ENCODE peak calls at places on chromosome 10, in eight cellular contexts. Z is pancreas, Q is suprapubic skin, Y is right lobe of liver, I is tibial artery, W is spleen, O is astrocyte, C is lower lobe of right lung. H is an unnamed sample.

GRCh38 chr10:95337761-95338160 is 47.0 kb upstream of the PDLIM1 start:
- DNase-seq in O (no peak), Z (no peak), Q (no peak), C (no peak), W (no peak), Y (no peak), I (no peak), H (peak; percentile 7)

GRCh38 chr10:51986531-51986930 is 287.1 kb upstream of the CSTF2T start:
- DNase-seq in C (no peak), Q (no peak), Y (no peak), O (no peak), Z (no peak), W (no peak), I (no peak), H (no peak)

GRCh38 chr10:49744924-49745605 is 17.1 kb downstream of the OGDHL start:
- DNase-seq in Q (peak; percentile 63), C (no peak), Z (no peak), O (no peak), Y (no peak), I (no peak), W (peak; percentile 61), H (peak; percentile 44)

GRCh38 chr10:52778511-52779392 is 6.2 kb upstream of the MBL2 start:
- DNase-seq in Z (no peak), O (peak; percentile 16), W (no peak), C (no peak), Q (no peak), Y (no peak), I (peak; percentile 57), H (no peak)

GRCh38 chr10:35324196-35324595 is 12.1 kb upstream of the CCNY start:
- DNase-seq in Q (no peak), W (no peak), C (no peak), O (peak; percentile 69), Y (no peak), I (no peak), Z (no peak), H (no peak)

GRCh38 chr10:101560293-101561067 is 27.6 kb downstream of the POLL start:
- DNase-seq in Q (no peak), I (peak; percentile 51), W (peak; percentile 64), C (no peak), Y (no peak), O (no peak), Z (no peak), H (no peak)

GRCh38 chr10:58998924-58999713 is 177.3 kb upstream of the PHYHIPL start:
- DNase-seq in Z (no peak), Y (peak; percentile 63), Q (peak; percentile 80), W (no peak), O (peak; percentile 31), I (peak; percentile 94), C (no peak), H (no peak)

GRCh38 chr10:102629661-102630614 is 14.3 kb upstream of the TRIM8 start:
- DNase-seq in I (no peak), W (peak; percentile 66), Y (peak; percentile 22), Z (peak; percentile 45), O (peak; percentile 92), Q (no peak), C (peak; percentile 42), H (no peak)

GRCh38 chr10:77351386-77351785 is 286.2 kb downstream of the KCNMA1 start:
- DNase-seq in Y (no peak), I (no peak), O (peak; percentile 41), C (no peak), W (no peak), Z (no peak), Q (no peak), H (no peak)

GRCh38 chr10:77348711-77349110 is 288.9 kb downstream of the KCNMA1 start:
- DNase-seq in I (no peak), Q (no peak), Z (no peak), Y (no peak), C (no peak), O (peak; percentile 44), W (no peak), H (no peak)

GRCh38 chr10:77349226-77349625 is 288.4 kb downstream of the KCNMA1 start:
- DNase-seq in I (no peak), Y (no peak), W (no peak), C (no peak), O (peak; percentile 26), Q (no peak), Z (no peak), H (no peak)

GRCh38 chr10:77350134-77350533 is 287.5 kb downstream of the KCNMA1 start:
- DNase-seq in O (no peak), Q (no peak), C (no peak), W (no peak), I (no peak), Y (no peak), Z (no peak), H (no peak)

DNA sequence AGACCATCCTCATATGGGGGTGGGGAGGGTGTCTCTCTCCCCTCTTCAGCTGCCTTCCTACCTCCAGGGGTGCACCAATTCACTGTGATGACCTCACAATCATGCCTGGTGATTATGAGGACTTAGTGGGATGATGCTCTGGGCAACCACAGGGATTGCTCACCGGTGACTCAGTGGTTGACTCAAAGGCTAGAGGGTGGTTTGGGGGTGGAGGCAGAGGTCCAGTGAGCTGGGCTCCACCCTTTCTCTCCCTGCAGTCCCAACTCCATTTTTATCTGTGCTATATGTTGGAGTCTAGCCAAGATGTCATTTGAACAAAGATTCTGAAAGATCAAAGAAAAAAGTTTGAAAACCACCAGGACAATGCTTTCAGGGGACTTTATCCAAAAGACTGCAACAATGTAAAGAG is 286.9 kb downstream of the KCNMA1 start:
- DNase-seq in Y (no peak), Q (no peak), C (no peak), Z (no peak), I (peak; percentile 85), O (peak; percentile 99), W (no peak), H (peak; percentile 48)
- TF ChIP-seq CTCF in Y (no peak), Q (no peak), C (no peak), Z (no peak), I (no peak), O (no peak), W (no peak), H (no peak)

GRCh38 chr10:86681722-86682386 is 13.5 kb downstream of the LDB3 start:
- DNase-seq in Y (no peak), I (no peak), C (no peak), Z (no peak), Q (no peak), O (no peak), W (no peak), H (no peak)
- H3K4me1 ChIP-seq in Y (no peaks in the 10 kb centered on the region), I (peaks cover 55% of the 10 kb centered on the region), C (peaks cover 9% of the 10 kb centered on the region), Z (no peaks in the 10 kb centered on the region), Q (peaks cover 4% of the 10 kb centered on the region), O (no peaks in the 10 kb centered on the region), W (no peaks in the 10 kb centered on the region), H (no peaks in the 10 kb centered on the region)

GRCh38 chr10:20631229-20631628 is 265.9 kb downstream of the NEBL start:
- DNase-seq in Q (no peak), Z (no peak), W (no peak), C (no peak), Y (no peak), O (no peak), I (no peak), H (no peak)

GRCh38 chr10:20630092-20630643 is 266.9 kb downstream of the NEBL start:
- DNase-seq in Q (no peak), O (no peak), C (no peak), Y (no peak), Z (no peak), W (no peak), I (no peak), H (no peak)

GRCh38 chr10:20625868-20626267 is 271.2 kb downstream of the NEBL start:
- DNase-seq in I (no peak), O (no peak), Q (no peak), Z (no peak), Y (no peak), W (no peak), C (no peak), H (no peak)

GRCh38 chr10:20627085-20627484 is 270.0 kb downstream of the NEBL start:
- DNase-seq in I (no peak), Y (no peak), Q (no peak), W (no peak), C (no peak), O (no peak), Z (no peak), H (no peak)

GRCh38 chr10:20627918-20628499 is 269.1 kb downstream of the NEBL start:
- DNase-seq in Z (no peak), I (no peak), O (no peak), Y (no peak), C (no peak), W (no peak), Q (no peak), H (no peak)
- H3K27ac ChIP-seq in Z (no peak overlapping the region), I (no peak overlapping the region), O (no peak overlapping the region), Y (no peak overlapping the region), C (no peak overlapping the region), W (no peak overlapping the region), Q (no peak overlapping the region), H (no peak overlapping the region)

DNA sequence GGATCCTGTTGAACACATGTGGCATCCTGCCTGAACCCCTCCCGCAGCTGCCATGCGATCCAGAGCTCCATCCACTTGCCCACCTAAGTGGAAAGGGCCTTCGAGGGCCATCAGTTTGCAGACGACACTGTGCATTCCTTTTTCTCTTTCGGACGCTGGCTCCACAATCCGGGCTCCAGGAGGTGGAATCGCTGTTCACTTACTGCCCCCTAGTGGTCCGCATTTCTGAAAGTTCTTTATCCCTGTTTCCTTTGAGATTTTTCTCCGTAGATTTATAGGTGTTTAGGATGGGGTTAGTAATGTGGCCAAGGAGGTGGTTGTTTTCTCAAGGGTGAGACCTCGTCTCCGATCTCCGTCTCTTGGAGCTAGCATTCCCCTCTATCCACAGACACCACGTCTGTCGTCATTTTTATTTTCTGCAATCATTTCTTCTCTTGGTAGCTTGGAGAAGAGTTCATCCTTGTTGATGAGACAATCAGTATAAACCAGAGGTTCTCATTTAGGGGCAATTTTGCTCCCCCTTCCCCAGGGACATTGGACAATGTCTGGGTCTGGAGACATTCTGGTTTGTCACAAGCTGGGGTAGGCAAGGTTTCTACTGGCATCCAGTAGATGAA is 204.6 kb downstream of the ARHGAP21 start:
- DNase-seq in Y (peak; percentile 29), W (no peak), C (peak; percentile 48), I (no peak), Q (no peak), Z (no peak), O (peak; percentile 36), H (peak; percentile 78)
- TF ChIP-seq CTCF in Y (peak; percentile 63), W (peak; percentile 52), C (peak; percentile 73), I (peak; percentile 62), Q (peak; percentile 59), Z (peak; percentile 64), O (peak; percentile 79), H (peak; percentile 18)